ENCODE peak calls at places on chromosomes 4 and X, in five cellular contexts. One of them, this sample, is unnamed.

GRCh38 chrX:72078411-72078810 is 53.3 kb downstream of the RTL5 start:
- DNase-seq in neural progenitor cell: no peak
- DNase-seq in Panc1: no peak
- DNase-seq in colonic mucosa: no peak
- DNase-seq in astrocyte: no peak
- DNase-seq in this sample: no peak

GRCh38 chr4:129037093-129037492 is 56.2 kb downstream of the SCLT1 start:
- DNase-seq in neural progenitor cell: no peak
- DNase-seq in Panc1: no peak
- DNase-seq in colonic mucosa: no peak
- DNase-seq in astrocyte: no peak
- DNase-seq in this sample: no peak

GRCh38 chr4:46945062-46945461 is 36.0 kb upstream of the COX7B2 start:
- DNase-seq in neural progenitor cell: no peak
- DNase-seq in Panc1: no peak
- DNase-seq in colonic mucosa: no peak
- DNase-seq in astrocyte: no peak
- DNase-seq in this sample: peak; percentile 34

GRCh38 chrX:11351375-11352295 is 58.4 kb downstream of the AMELX start:
- DNase-seq in neural progenitor cell: no peak
- DNase-seq in Panc1: no peak
- DNase-seq in colonic mucosa: peak; percentile 27
- DNase-seq in astrocyte: peak; percentile 76
- DNase-seq in this sample: no peak

GRCh38 chrX:96843566-96843965 is 40.1 kb upstream of the RPA4 start:
- DNase-seq in neural progenitor cell: peak; percentile 67
- DNase-seq in Panc1: no peak
- DNase-seq in colonic mucosa: no peak
- DNase-seq in astrocyte: no peak
- DNase-seq in this sample: no peak

GRCh38 chr4:24686866-24687672 is 102.7 kb upstream of the DHX15 start:
- DNase-seq in neural progenitor cell: peak; percentile 49
- DNase-seq in Panc1: peak; percentile 8
- DNase-seq in colonic mucosa: peak; percentile 54
- DNase-seq in astrocyte: no peak
- DNase-seq in this sample: peak; percentile 21

GRCh38 chr4:69493515-69493914 is 2.2 kb downstream of the UGT2B4 start:
- DNase-seq in neural progenitor cell: no peak
- DNase-seq in Panc1: no peak
- DNase-seq in colonic mucosa: no peak
- DNase-seq in astrocyte: no peak
- DNase-seq in this sample: no peak

GRCh38 chr4:2350982-2351381 is 67.5 kb downstream of the ZFYVE28 start:
- DNase-seq in neural progenitor cell: no peak
- DNase-seq in Panc1: no peak
- DNase-seq in colonic mucosa: no peak
- DNase-seq in astrocyte: no peak
- DNase-seq in this sample: no peak

GRCh38 chr4:70703695-70704332 is 15.5 kb downstream of the UTP3 start:
- DNase-seq in neural progenitor cell: peak; percentile 64
- DNase-seq in Panc1: no peak
- DNase-seq in colonic mucosa: peak; percentile 38
- DNase-seq in astrocyte: peak; percentile 70
- DNase-seq in this sample: no peak

GRCh38 chrX:136768469-136769084 is 12.2 kb downstream of the ARHGEF6 start:
- DNase-seq in neural progenitor cell: no peak
- DNase-seq in Panc1: no peak
- DNase-seq in colonic mucosa: peak; percentile 32
- DNase-seq in astrocyte: peak; percentile 91
- DNase-seq in this sample: peak; percentile 43

GRCh38 chrX:19747672-19748610 is 139.5 kb downstream of the SH3KBP1 start:
- DNase-seq in neural progenitor cell: no peak
- DNase-seq in Panc1: no peak
- DNase-seq in colonic mucosa: no peak
- DNase-seq in astrocyte: no peak
- DNase-seq in this sample: no peak

GRCh38 chr4:23920296-23920695 is 30.4 kb upstream of the PPARGC1A start:
- DNase-seq in neural progenitor cell: no peak
- DNase-seq in Panc1: no peak
- DNase-seq in colonic mucosa: no peak
- DNase-seq in astrocyte: peak; percentile 66
- DNase-seq in this sample: no peak

GRCh38 chr4:123662827-123663226 is 266.2 kb downstream of the SPRY1 start:
- DNase-seq in neural progenitor cell: no peak
- DNase-seq in Panc1: no peak
- DNase-seq in colonic mucosa: no peak
- DNase-seq in astrocyte: no peak
- DNase-seq in this sample: no peak

GRCh38 chr4:15870079-15870478 is 68.5 kb downstream of the FGFBP1 start:
- DNase-seq in neural progenitor cell: no peak
- DNase-seq in Panc1: no peak
- DNase-seq in colonic mucosa: no peak
- DNase-seq in astrocyte: no peak
- DNase-seq in this sample: no peak

GRCh38 chrX:17679820-17680219 is 57.5 kb upstream of the SCML1 start:
- DNase-seq in neural progenitor cell: no peak
- DNase-seq in Panc1: no peak
- DNase-seq in colonic mucosa: peak; percentile 45
- DNase-seq in astrocyte: no peak
- DNase-seq in this sample: no peak

GRCh38 chrX:114959729-114960128 is 57.7 kb downstream of the IL13RA2 start:
- DNase-seq in neural progenitor cell: peak; percentile 9
- DNase-seq in Panc1: peak; percentile 1
- DNase-seq in colonic mucosa: no peak
- DNase-seq in astrocyte: peak; percentile 12
- DNase-seq in this sample: no peak

GRCh38 chr4:173556398-173557131 is 26.5 kb upstream of the HAND2 start:
- DNase-seq in neural progenitor cell: no peak
- DNase-seq in Panc1: no peak
- DNase-seq in colonic mucosa: no peak
- DNase-seq in astrocyte: no peak
- DNase-seq in this sample: peak; percentile 70

GRCh38 chrX:55240788-55241187 is 20.6 kb downstream of the PAGE5 start:
- DNase-seq in neural progenitor cell: no peak
- DNase-seq in Panc1: no peak
- DNase-seq in colonic mucosa: no peak
- DNase-seq in astrocyte: no peak
- DNase-seq in this sample: no peak

GRCh38 chrX:152878976-152879755 is 18.7 kb upstream of the ZNF185 start:
- DNase-seq in neural progenitor cell: no peak
- DNase-seq in Panc1: no peak
- DNase-seq in colonic mucosa: no peak
- DNase-seq in astrocyte: no peak
- DNase-seq in this sample: no peak

GRCh38 chrX:150421816-150422215 is 58.7 kb downstream of the MAMLD1 start:
- DNase-seq in neural progenitor cell: no peak
- DNase-seq in Panc1: no peak
- DNase-seq in colonic mucosa: no peak
- DNase-seq in astrocyte: peak; percentile 60
- DNase-seq in this sample: no peak

GRCh38 chrX:25079020-25079419 is 63.3 kb upstream of the ARX start:
- DNase-seq in neural progenitor cell: no peak
- DNase-seq in Panc1: no peak
- DNase-seq in colonic mucosa: no peak
- DNase-seq in astrocyte: no peak
- DNase-seq in this sample: no peak

GRCh38 chr4:99323761-99324160 is 2.6 kb upstream of the ADH1B start:
- DNase-seq in neural progenitor cell: no peak
- DNase-seq in Panc1: no peak
- DNase-seq in colonic mucosa: no peak
- DNase-seq in astrocyte: no peak
- DNase-seq in this sample: no peak

GRCh38 chr4:159498371-159499115 is 395.7 kb downstream of the RAPGEF2 start:
- DNase-seq in neural progenitor cell: no peak
- DNase-seq in Panc1: no peak
- DNase-seq in colonic mucosa: no peak
- DNase-seq in astrocyte: no peak
- DNase-seq in this sample: peak; percentile 57

GRCh38 chr4:83454626-83455025 is 997 bp downstream of the HELQ start:
- DNase-seq in neural progenitor cell: peak; percentile 4
- DNase-seq in Panc1: no peak
- DNase-seq in colonic mucosa: no peak
- DNase-seq in astrocyte: peak; percentile 6
- DNase-seq in this sample: no peak

GRCh38 chr4:173910911-173911310 is 372.6 kb downstream of the FBXO8 start:
- DNase-seq in neural progenitor cell: no peak
- DNase-seq in Panc1: no peak
- DNase-seq in colonic mucosa: no peak
- DNase-seq in astrocyte: no peak
- DNase-seq in this sample: no peak

GRCh38 chrX:44343412-44343942 is at the start of gene EFHC2:
- DNase-seq in neural progenitor cell: peak; percentile 46
- DNase-seq in Panc1: no peak
- DNase-seq in colonic mucosa: no peak
- DNase-seq in astrocyte: peak; percentile 5
- DNase-seq in this sample: peak; percentile 35

GRCh38 chr4:113758361-113758760 is 3.2 kb downstream of the CAMK2D start:
- DNase-seq in neural progenitor cell: no peak
- DNase-seq in Panc1: no peak
- DNase-seq in colonic mucosa: no peak
- DNase-seq in astrocyte: peak; percentile 82
- DNase-seq in this sample: no peak

DNA sequence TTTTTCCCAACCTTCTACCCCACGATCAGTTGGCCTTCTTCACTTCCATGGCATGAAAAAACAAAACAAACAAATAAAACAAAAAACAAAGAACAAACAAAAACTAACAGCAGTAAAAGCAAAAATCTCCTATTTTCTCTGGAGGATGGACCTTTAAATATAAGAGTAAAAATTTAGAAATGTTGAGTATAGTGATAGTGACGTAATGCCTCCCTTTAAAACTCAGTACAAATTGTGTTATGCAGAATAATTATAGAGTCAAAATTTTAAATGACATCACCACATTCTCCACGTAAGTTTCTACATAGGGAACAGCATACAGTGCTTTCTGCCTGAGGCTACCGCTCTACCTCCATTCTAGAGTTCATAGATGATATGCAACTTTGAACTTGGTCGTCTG is 2156.4 kb downstream of the PCDH7 start:
- DNase-seq in neural progenitor cell: no peak
- DNase-seq in Panc1: no peak
- DNase-seq in colonic mucosa: no peak
- DNase-seq in astrocyte: no peak
- DNase-seq in this sample: no peak
- TF ChIP-seq CTCF in neural progenitor cell: no peak
- TF ChIP-seq CTCF in Panc1: no peak
- TF ChIP-seq CTCF in colonic mucosa: no peak
- TF ChIP-seq CTCF in astrocyte: no peak
- TF ChIP-seq CTCF in this sample: no peak

GRCh38 chr4:152165146-152165545 is 370.7 kb downstream of the FBXW7 start:
- DNase-seq in neural progenitor cell: no peak
- DNase-seq in Panc1: no peak
- DNase-seq in colonic mucosa: no peak
- DNase-seq in astrocyte: peak; percentile 27
- DNase-seq in this sample: no peak
- H3K4me3 ChIP-seq in neural progenitor cell: no peak overlapping the region
- H3K4me3 ChIP-seq in Panc1: no peak overlapping the region
- H3K4me3 ChIP-seq in colonic mucosa: no peak overlapping the region
- H3K4me3 ChIP-seq in astrocyte: no peak overlapping the region
- H3K4me3 ChIP-seq in this sample: no peak overlapping the region

GRCh38 chr4:10121568-10122097 is 5.0 kb upstream of the WDR1 start:
- DNase-seq in neural progenitor cell: no peak
- DNase-seq in Panc1: no peak
- DNase-seq in colonic mucosa: peak; percentile 41
- DNase-seq in astrocyte: no peak
- DNase-seq in this sample: no peak
- H3K4me1 ChIP-seq in neural progenitor cell: peaks cover 19% of the 10 kb centered on the region
- H3K4me1 ChIP-seq in Panc1: peaks cover 5% of the 10 kb centered on the region
- H3K4me1 ChIP-seq in colonic mucosa: no peaks in the 10 kb centered on the region
- H3K4me1 ChIP-seq in astrocyte: peaks cover 17% of the 10 kb centered on the region
- H3K4me1 ChIP-seq in this sample: no peaks in the 10 kb centered on the region

GRCh38 chr4:165055601-165056000 is 1.9 kb downstream of the TRIM75 start:
- DNase-seq in neural progenitor cell: no peak
- DNase-seq in Panc1: no peak
- DNase-seq in colonic mucosa: no peak
- DNase-seq in astrocyte: no peak
- DNase-seq in this sample: no peak

GRCh38 chr4:165058676-165059075 is 5.0 kb downstream of the TRIM75 start:
- DNase-seq in neural progenitor cell: no peak
- DNase-seq in Panc1: no peak
- DNase-seq in colonic mucosa: no peak
- DNase-seq in astrocyte: no peak
- DNase-seq in this sample: no peak

DNA sequence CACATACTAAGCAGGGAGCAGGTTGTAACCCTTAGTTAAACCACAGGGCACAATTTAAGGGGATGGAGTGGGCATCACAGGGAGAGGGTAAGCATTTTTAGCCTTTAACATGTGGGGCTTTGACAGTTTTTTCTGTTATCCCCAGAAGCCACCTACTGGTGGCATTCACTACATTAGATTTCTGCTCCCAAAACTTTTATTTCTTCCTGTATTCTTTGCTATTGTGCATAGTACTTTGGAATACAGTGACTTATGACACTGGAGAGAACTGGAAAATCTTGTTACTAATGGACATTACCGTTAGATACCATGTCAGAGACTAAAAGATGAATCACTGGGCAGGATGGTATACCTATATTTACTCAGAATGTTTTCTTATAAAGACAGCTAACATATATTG is 7.3 kb downstream of the TRIM75 start:
- DNase-seq in neural progenitor cell: peak; percentile 15
- DNase-seq in Panc1: no peak
- DNase-seq in colonic mucosa: no peak
- DNase-seq in astrocyte: no peak
- DNase-seq in this sample: no peak
- TF ChIP-seq CTCF in neural progenitor cell: peak; percentile 46
- TF ChIP-seq CTCF in Panc1: peak; percentile 36
- TF ChIP-seq CTCF in colonic mucosa: no peak
- TF ChIP-seq CTCF in astrocyte: no peak
- TF ChIP-seq CTCF in this sample: peak; percentile 47